ENCODE peak calls at places on chromosome 14, in six cellular contexts. S is K562, Y is stomach, H is cardiac muscle cell, F is ovary, G is GM12878. A is an unnamed sample.

GRCh38 chr14:94047581-94047980 is 21.4 kb downstream of the OTUB2 start:
- DNase-seq in F (peak; percentile 4), S (no peak), G (no peak), H (no peak), Y (no peak), A (no peak)

GRCh38 chr14:70789361-70789760 is 20.0 kb downstream of the MAP3K9 start:
- DNase-seq in Y (no peak), H (peak; percentile 1), F (peak; percentile 63), S (no peak), G (no peak), A (no peak)

GRCh38 chr14:24986206-24986893 is 63.6 kb downstream of the STXBP6 start:
- DNase-seq in Y (no peak), S (no peak), F (no peak), G (no peak), H (no peak), A (peak; percentile 41)

GRCh38 chr14:89444044-89444443 is 27.0 kb upstream of the FOXN3 start:
- DNase-seq in S (no peak), Y (no peak), H (no peak), G (no peak), F (no peak), A (no peak)

GRCh38 chr14:61588419-61588901 is 106.9 kb upstream of the HIF1A start:
- DNase-seq in G (no peak), F (no peak), S (no peak), Y (peak; percentile 47), H (no peak), A (no peak)

GRCh38 chr14:31291210-31291609 is 83.6 kb upstream of the HECTD1 start:
- DNase-seq in S (no peak), Y (no peak), H (no peak), G (no peak), F (no peak), A (no peak)

GRCh38 chr14:88209273-88209672 is 113.8 kb downstream of the KCNK10 start:
- DNase-seq in H (no peak), Y (no peak), S (no peak), G (no peak), F (no peak), A (no peak)

GRCh38 chr14:84209021-84209420 is 1320.9 kb upstream of the FLRT2 start:
- DNase-seq in S (no peak), F (no peak), H (no peak), Y (no peak), G (no peak), A (no peak)

GRCh38 chr14:60812987-60813386 is 78.4 kb downstream of the MNAT1 start:
- DNase-seq in Y (no peak), S (no peak), H (no peak), F (no peak), G (no peak), A (no peak)

GRCh38 chr14:52937306-52937705 is 13.5 kb downstream of the FERMT2 start:
- DNase-seq in G (no peak), F (no peak), H (no peak), S (no peak), Y (no peak), A (no peak)

GRCh38 chr14:94330857-94331256 is 7.7 kb upstream of the SERPINA6 start:
- DNase-seq in S (no peak), H (no peak), F (no peak), G (no peak), Y (no peak), A (no peak)

GRCh38 chr14:24367506-24368214 is at the start of gene NFATC4:
- DNase-seq in H (peak; percentile 93), S (peak; percentile 66), F (peak; percentile 95), Y (peak; percentile 70), G (no peak), A (peak; percentile 89)

GRCh38 chr14:101601603-101602465 is 40.5 kb downstream of the DIO3 start:
- DNase-seq in G (no peak), S (no peak), Y (peak; percentile 24), H (no peak), F (peak; percentile 9), A (no peak)
- H3K4me1 ChIP-seq in G (no peaks in the 10 kb centered on the region), S (peaks cover 3% of the 10 kb centered on the region), Y (no peaks in the 10 kb centered on the region), H (no peaks in the 10 kb centered on the region), F (no peaks in the 10 kb centered on the region), A (peaks cover 4% of the 10 kb centered on the region)

DNA sequence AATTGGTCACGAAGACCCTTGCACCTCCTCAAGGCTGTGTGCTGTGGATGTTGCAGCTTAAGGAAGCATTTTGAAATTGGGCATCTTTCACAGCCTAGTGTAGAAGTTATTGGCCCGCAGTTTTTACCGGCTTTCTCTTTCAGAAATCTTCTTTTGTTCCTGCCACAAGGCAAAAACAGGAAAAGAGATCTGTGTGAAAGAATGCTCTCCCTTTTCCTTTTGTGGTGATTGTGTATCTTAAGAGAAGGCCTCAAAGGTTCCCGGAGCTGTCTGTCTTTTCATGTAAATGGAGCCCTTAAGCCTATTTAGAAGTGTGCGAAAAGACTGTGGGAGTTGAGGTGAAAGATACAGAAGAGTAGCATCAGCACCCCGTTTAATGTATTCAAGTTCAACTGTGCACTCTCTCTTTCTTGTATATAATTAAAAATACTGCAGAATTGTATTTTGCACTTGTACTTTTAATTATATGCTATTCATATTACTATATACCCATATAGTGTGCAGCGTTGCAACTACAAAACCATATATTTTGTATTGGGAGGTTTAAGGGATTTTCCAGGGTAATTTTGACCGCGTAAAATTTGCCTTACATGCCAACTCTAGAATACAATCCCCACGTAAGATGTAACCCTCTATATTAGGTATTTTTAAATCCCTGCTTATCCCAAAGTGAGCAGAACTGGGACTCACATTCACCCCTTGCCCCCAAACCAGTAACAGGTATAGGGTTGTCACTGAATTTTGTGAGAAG is 441.7 kb downstream of the RAD51B start:
- DNase-seq in F (no peak), S (no peak), H (no peak), G (no peak), Y (no peak), A (no peak)
- H3K4me3 ChIP-seq in F (no peak overlapping the region), S (no peak overlapping the region), H (no peak overlapping the region), G (peak overlapping the region; percentile 40), Y (no peak overlapping the region), A (no peak overlapping the region)

GRCh38 chr14:99905121-99905520 is 111.9 kb downstream of the EML1 start:
- DNase-seq in Y (no peak), F (no peak), G (no peak), S (no peak), H (no peak), A (no peak)

GRCh38 chr14:99904506-99904905 is 111.3 kb downstream of the EML1 start:
- DNase-seq in G (no peak), F (no peak), Y (no peak), S (no peak), H (no peak), A (no peak)

GRCh38 chr14:99896371-99896770 is 103.2 kb downstream of the EML1 start:
- DNase-seq in Y (no peak), F (no peak), S (no peak), G (no peak), H (no peak), A (no peak)

GRCh38 chr14:99902925-99903324 is 109.7 kb downstream of the EML1 start:
- DNase-seq in F (no peak), H (no peak), G (no peak), S (no peak), Y (no peak), A (no peak)

DNA sequence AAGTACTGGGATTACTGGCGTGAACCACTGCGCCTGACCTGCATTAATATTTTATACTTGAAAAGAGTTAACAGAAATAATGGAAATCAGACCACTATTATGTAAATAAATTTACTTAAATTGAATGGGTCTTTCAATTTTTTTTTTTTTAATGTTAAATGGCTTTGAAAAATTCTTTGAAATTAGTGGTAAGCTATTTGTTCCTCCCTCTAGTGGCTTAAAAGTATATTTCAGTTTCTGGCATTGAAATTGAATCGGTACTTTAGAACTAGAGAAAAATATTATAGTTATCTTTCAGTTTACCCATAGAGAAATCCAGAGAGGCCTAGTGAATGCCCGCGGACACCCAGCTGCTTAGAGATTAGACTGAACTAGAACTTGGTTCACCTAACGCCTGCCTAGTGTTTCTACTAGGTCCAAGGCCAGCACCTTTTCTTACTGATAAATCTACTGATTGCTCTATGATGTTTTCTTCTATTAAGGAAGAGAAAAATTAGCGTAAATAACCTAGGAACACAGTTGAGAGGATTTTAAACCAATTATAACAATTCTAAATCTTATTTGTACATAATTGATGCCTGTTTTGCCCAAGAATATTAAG is 106.5 kb downstream of the EML1 start:
- DNase-seq in F (no peak), S (no peak), Y (no peak), G (no peak), H (peak; percentile 30), A (no peak)
- TF ChIP-seq CTCF in F (no peak), S (no peak), Y (no peak), G (no peak), H (peak; percentile 56), A (peak; percentile 58)

GRCh38 chr14:68548194-68549056 is 244.4 kb downstream of the ZFP36L1 start:
- DNase-seq in S (no peak), Y (peak; percentile 48), G (no peak), H (peak; percentile 32), F (peak; percentile 96), A (peak; percentile 87)

GRCh38 chr14:68547305-68548193 is 245.3 kb downstream of the ZFP36L1 start:
- DNase-seq in H (no peak), F (peak; percentile 87), Y (peak; percentile 41), S (no peak), G (no peak), A (no peak)

GRCh38 chr14:68549966-68550705 is 242.7 kb downstream of the ZFP36L1 start:
- DNase-seq in Y (no peak), H (no peak), S (no peak), F (no peak), G (no peak), A (no peak)

GRCh38 chr14:68551045-68551683 is 241.7 kb downstream of the ZFP36L1 start:
- DNase-seq in H (peak; percentile 45), G (no peak), Y (no peak), F (no peak), S (no peak), A (no peak)

DNA sequence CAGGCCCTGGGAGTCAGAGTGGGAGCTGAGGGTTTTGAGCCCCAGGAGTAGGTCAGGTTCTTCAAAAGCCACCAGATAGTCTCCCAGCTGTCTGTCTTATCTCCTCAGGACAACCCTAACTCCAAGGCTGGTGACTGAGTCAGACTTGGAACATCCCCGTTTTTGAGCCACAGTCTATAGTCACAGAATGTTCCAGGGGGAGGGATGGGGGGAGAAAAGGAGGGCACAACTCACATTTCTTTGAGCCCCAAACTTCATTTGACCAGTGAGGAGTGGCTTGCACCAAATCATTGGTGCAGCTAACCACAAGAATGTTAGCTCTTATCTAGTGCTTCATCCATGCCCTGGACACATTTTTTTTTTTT is 243.8 kb downstream of the ZFP36L1 start:
- DNase-seq in H (no peak), Y (no peak), F (peak; percentile 58), S (no peak), G (no peak), A (no peak)
- H3K4me1 ChIP-seq in H (peaks cover 27% of the 10 kb centered on the region), Y (peaks cover 95% of the 10 kb centered on the region), F (peaks cover 38% of the 10 kb centered on the region), S (no peaks in the 10 kb centered on the region), G (peaks cover 5% of the 10 kb centered on the region), A (peaks cover 63% of the 10 kb centered on the region)

GRCh38 chr14:99793213-99794155 is at the start of gene EML1:
- DNase-seq in Y (peak; percentile 83), F (peak; percentile 85), G (no peak), S (peak; percentile 95), H (peak; percentile 92), A (peak; percentile 83)
- H3K4me3 ChIP-seq in Y (peak within 1 kb of the TSS; percentile 56), F (peak within 1 kb of the TSS; percentile 68), G (peak within 1 kb of the TSS; percentile 40), S (peak within 1 kb of the TSS; percentile 28), H (peak within 1 kb of the TSS; percentile 53), A (peak within 1 kb of the TSS; percentile 62)

GRCh38 chr14:91647817-91648216 is 84.1 kb downstream of the CATSPERB start:
- DNase-seq in H (no peak), F (no peak), G (no peak), Y (no peak), S (no peak), A (no peak)

GRCh38 chr14:91654836-91655235 is 77.0 kb downstream of the CATSPERB start:
- DNase-seq in Y (no peak), G (no peak), S (no peak), F (no peak), H (no peak), A (no peak)

GRCh38 chr14:91649930-91650329 is 82.0 kb downstream of the CATSPERB start:
- DNase-seq in F (no peak), G (no peak), S (no peak), H (peak; percentile 51), Y (no peak), A (no peak)
- TF ChIP-seq CTCF in F (peak; percentile 49), G (peak; percentile 40), S (peak; percentile 34), H (peak; percentile 37), Y (no peak), A (peak; percentile 73)